ENCODE peak calls at places on chromosomes 3 and 15, in nine cellular contexts. X is GM04504; O is fibroblast of mammary gland; Y is T-cell; K is activated T-cell treated with anti-CD3 and anti-CD28 coated beads, Interleukin-2, amount 50 U/mL, for 48 hours; Z is cardiac muscle cell; G is HCT116; S is activated CD4-positive, alpha-beta T cell treated with anti-CD3 and anti-CD28 coated beads, Interleukin-2, amount 50 U/mL, for 1 hour; B is ELF-1. R is an unnamed sample.
A peak's percentile ranks its signal among the peaks of the same experiment; 100 is the strongest.

GRCh38 chr3:196207833-196208607 is 3.2 kb downstream of the ZDHHC19 start:
- DNase-seq in B (peak; percentile 56), G (no peak), O (peak; percentile 31), Y (peak; percentile 47), X (no peak), Z (peak; percentile 29), S (peak; percentile 63), K (peak; percentile 73), R (no peak)

GRCh38 chr15:37107754-37108724 is 7.7 kb upstream of the MEIS2 start:
- DNase-seq in S (no peak), X (no peak), O (no peak), Y (no peak), Z (peak; percentile 56), K (no peak), B (no peak), G (no peak), R (no peak)

GRCh38 chr3:178245385-178245778 is 290.9 kb upstream of the KCNMB2 start:
- DNase-seq in K (no peak), O (peak; percentile 12), X (no peak), Y (no peak), B (no peak), S (no peak), Z (no peak), G (no peak), R (no peak)

GRCh38 chr15:60392986-60393811 is 4.6 kb downstream of the ANXA2 start:
- DNase-seq in Z (peak; percentile 98), S (no peak), Y (no peak), B (peak; percentile 51), O (peak; percentile 100), G (peak; percentile 98), X (peak; percentile 97), K (peak; percentile 41), R (peak; percentile 99)

GRCh38 chr15:41490355-41490754 is 3.3 kb upstream of the ITPKA start:
- DNase-seq in B (peak; percentile 21), O (peak; percentile 98), S (no peak), K (no peak), G (peak; percentile 89), X (peak; percentile 89), Y (no peak), Z (peak; percentile 91), R (peak; percentile 89)

GRCh38 chr3:60490992-60491391 is 760.3 kb downstream of the FHIT start:
- DNase-seq in O (no peak), Z (no peak), B (no peak), G (no peak), S (no peak), X (no peak), Y (no peak), K (no peak), R (no peak)

GRCh38 chr3:170772135-170772534 is 97.9 kb downstream of the RPL22L1 start:
- DNase-seq in X (no peak), Y (no peak), K (no peak), B (no peak), O (no peak), Z (no peak), G (no peak), S (no peak), R (no peak)

GRCh38 chr15:37099321-37100108 is 834 bp downstream of the MEIS2 start:
- DNase-seq in B (peak; percentile 53), K (no peak), X (no peak), Z (no peak), O (peak; percentile 80), Y (no peak), S (no peak), G (peak; percentile 16), R (no peak)

GRCh38 chr3:172332256-172333041 is 115.8 kb downstream of the GHSR start:
- DNase-seq in B (peak; percentile 74), S (peak; percentile 50), Z (peak; percentile 75), G (no peak), Y (peak; percentile 36), X (no peak), O (peak; percentile 66), K (peak; percentile 57), R (no peak)

GRCh38 chr3:171378586-171378985 is 81.6 kb downstream of the TNIK start:
- DNase-seq in Z (no peak), K (no peak), O (no peak), X (no peak), S (no peak), Y (no peak), B (no peak), G (no peak), R (no peak)

GRCh38 chr3:39447637-39448483 is 19.6 kb upstream of the MOBP start:
- DNase-seq in G (peak; percentile 81), O (peak; percentile 82), B (peak; percentile 77), Y (peak; percentile 29), X (peak; percentile 53), K (peak; percentile 59), Z (peak; percentile 91), S (peak; percentile 38), R (peak; percentile 39)

GRCh38 chr3:55519016-55519415 is 31.9 kb upstream of the WNT5A start:
- DNase-seq in K (no peak), Y (no peak), X (peak; percentile 29), B (no peak), O (peak; percentile 24), Z (no peak), G (no peak), S (no peak), R (peak; percentile 47)

GRCh38 chr3:128083980-128084674 is 31.9 kb downstream of the SEC61A1 start:
- DNase-seq in K (no peak), X (no peak), G (no peak), Z (peak; percentile 36), S (no peak), B (no peak), Y (no peak), O (peak; percentile 74), R (no peak)

GRCh38 chr3:55718074-55718473 is 231.0 kb upstream of the WNT5A start:
- DNase-seq in Y (no peak), K (no peak), Z (no peak), S (no peak), B (no peak), G (no peak), X (no peak), O (no peak), R (no peak)

GRCh38 chr3:79361748-79362378 is 405.9 kb downstream of the ROBO1 start:
- DNase-seq in S (no peak), K (no peak), G (peak; percentile 0), B (no peak), Y (no peak), Z (peak; percentile 67), X (no peak), O (peak; percentile 61), R (no peak)

GRCh38 chr15:93057618-93058017 is 31.4 kb downstream of the RGMA start:
- DNase-seq in S (no peak), Y (no peak), O (no peak), X (no peak), G (no peak), K (no peak), Z (no peak), B (no peak), R (no peak)

GRCh38 chr15:52236015-52236414 is 44.8 kb upstream of the GNB5 start:
- DNase-seq in S (no peak), O (no peak), Z (peak; percentile 9), X (no peak), Y (no peak), K (no peak), G (no peak), B (no peak), R (no peak)

GRCh38 chr15:36585774-36586173 is 6.3 kb downstream of the CDIN1 start:
- DNase-seq in S (no peak), B (no peak), O (no peak), G (peak; percentile 39), K (no peak), Y (no peak), Z (no peak), X (no peak), R (no peak)

GRCh38 chr3:65481085-65481484 is 557.6 kb downstream of the MAGI1 start:
- DNase-seq in Y (no peak), B (no peak), Z (no peak), X (no peak), S (no peak), O (no peak), G (no peak), K (no peak), R (no peak)

GRCh38 chr3:13425692-13426091 is 5.6 kb upstream of the NUP210 start:
- DNase-seq in B (no peak), O (no peak), S (no peak), K (no peak), Y (no peak), Z (no peak), G (no peak), X (no peak), R (no peak)

GRCh38 chr15:80015156-80015555 is 44.2 kb upstream of the BCL2A1 start:
- DNase-seq in O (peak; percentile 59), Y (no peak), B (no peak), G (no peak), Z (peak; percentile 3), S (no peak), X (no peak), K (no peak), R (no peak)

R was measured in skeletal muscle cell.